ENCODE peak calls at places on chromosomes 7 and 10, in five cellular contexts. X, A, B, D and R are unnamed samples.

GRCh38 chr10:43396928-43397624 is 11.9 kb downstream of the HNRNPF start:
- DNase-seq in D (no peak), B (peak), A (peak), X (peak), R (peak)

GRCh38 chr7:47458057-47458456 is 123.9 kb downstream of the TNS3 start:
- DNase-seq in B (no peak), X (no peak), D (no peak), A (no peak), R (peak)

GRCh38 chr10:98307916-98308315 is 39.9 kb upstream of the LOXL4 start:
- DNase-seq in B (no peak), A (no peak), X (no peak), D (no peak), R (no peak)

GRCh38 chr7:30936650-30937245 is 25.1 kb downstream of the AQP1 start:
- DNase-seq in A (no peak), B (no peak), X (no peak), D (no peak), R (no peak)

GRCh38 chr7:130641497-130641896 is 27.1 kb downstream of the COPG2 start:
- DNase-seq in B (no peak), X (no peak), A (no peak), D (no peak), R (no peak)

GRCh38 chr10:125084191-125085186 is 75.9 kb downstream of the CTBP2 start:
- DNase-seq in D (no peak), B (no peak), A (no peak), X (peak), R (peak)

GRCh38 chr10:119375574-119376265 is 166.8 kb downstream of the RGS10 start:
- DNase-seq in A (no peak), X (no peak), B (no peak), D (no peak), R (no peak)

GRCh38 chr7:112495820-112496462 is 15.2 kb downstream of the LSMEM1 start:
- DNase-seq in B (peak), X (peak), A (no peak), D (no peak), R (peak)

GRCh38 chr7:112877671-112878460 is 87.7 kb upstream of the TMEM168 start:
- DNase-seq in D (no peak), B (no peak), A (no peak), X (no peak), R (no peak)

GRCh38 chr10:25745976-25746375 is 188.1 kb upstream of the MYO3A start:
- DNase-seq in X (no peak), B (no peak), A (no peak), D (no peak), R (no peak)

GRCh38 chr10:1394155-1394912 is 338.1 kb downstream of the WDR37 start:
- DNase-seq in B (no peak), A (no peak), X (no peak), D (no peak), R (no peak)

GRCh38 chr7:144134116-144134515 is 11.1 kb downstream of the OR2A14 start:
- DNase-seq in A (no peak), D (no peak), B (no peak), X (no peak), R (no peak)

GRCh38 chr7:131238260-131238940 is 89.3 kb upstream of the MKLN1 start:
- DNase-seq in X (no peak), D (no peak), A (no peak), B (peak), R (peak)

GRCh38 chr7:133705596-133705995 is 421.5 kb upstream of the LRGUK start:
- DNase-seq in B (no peak), A (no peak), D (no peak), X (peak), R (no peak)

GRCh38 chr10:107918171-107918570 is 753.7 kb upstream of the SORCS1 start:
- DNase-seq in B (no peak), X (no peak), A (no peak), D (no peak), R (no peak)

GRCh38 chr7:95047291-95047690 is 139.9 kb downstream of the PPP1R9A start:
- DNase-seq in A (no peak), B (no peak), D (no peak), X (no peak), R (no peak)

GRCh38 chr7:29516491-29516890 is 47.1 kb upstream of the PRR15 start:
- DNase-seq in B (no peak), A (no peak), D (no peak), X (no peak), R (no peak)

GRCh38 chr10:79457256-79457785 is 11.9 kb upstream of the ZCCHC24 start:
- DNase-seq in D (no peak), B (no peak), A (no peak), X (no peak), R (no peak)

GRCh38 chr7:92634924-92635519 is 44.8 kb upstream of the FAM133B start:
- DNase-seq in X (peak), D (no peak), B (peak), A (no peak), R (peak)

GRCh38 chr10:35606423-35606822 is 1.3 kb downstream of the GJD4 start:
- DNase-seq in D (no peak), B (no peak), X (no peak), A (no peak), R (no peak)

GRCh38 chr10:43073191-43073590 is 3.7 kb upstream of the RET start:
- DNase-seq in A (no peak), X (no peak), B (no peak), D (no peak), R (no peak)

GRCh38 chr7:147509052-147509480 is 1081.5 kb upstream of the C7orf33 start:
- DNase-seq in A (no peak), B (no peak), D (no peak), X (no peak), R (no peak)

GRCh38 chr10:30453764-30454527 is 20.0 kb downstream of the MAP3K8 start:
- DNase-seq in D (no peak), B (no peak), A (no peak), X (no peak), R (no peak)

GRCh38 chr10:16597656-16598055 is 76.0 kb upstream of the C1QL3 start:
- DNase-seq in A (no peak), B (peak), X (no peak), D (no peak), R (no peak)

GRCh38 chr7:158549834-158550700 is 37.6 kb downstream of the PTPRN2 start:
- DNase-seq in A (no peak), D (no peak), X (no peak), B (no peak), R (no peak)

GRCh38 chr7:125033506-125033905 is 103.9 kb upstream of the POT1 start:
- DNase-seq in B (peak), D (no peak), A (no peak), X (no peak), R (no peak)

GRCh38 chr7:21261627-21262564 is 166.0 kb upstream of the SP4 start:
- DNase-seq in B (peak), D (peak), X (peak), A (peak), R (peak)

GRCh38 chr10:31760674-31761081 is 168.0 kb downstream of the ARHGAP12 start:
- DNase-seq in X (no peak), B (no peak), A (no peak), D (no peak), R (no peak)

DNA sequence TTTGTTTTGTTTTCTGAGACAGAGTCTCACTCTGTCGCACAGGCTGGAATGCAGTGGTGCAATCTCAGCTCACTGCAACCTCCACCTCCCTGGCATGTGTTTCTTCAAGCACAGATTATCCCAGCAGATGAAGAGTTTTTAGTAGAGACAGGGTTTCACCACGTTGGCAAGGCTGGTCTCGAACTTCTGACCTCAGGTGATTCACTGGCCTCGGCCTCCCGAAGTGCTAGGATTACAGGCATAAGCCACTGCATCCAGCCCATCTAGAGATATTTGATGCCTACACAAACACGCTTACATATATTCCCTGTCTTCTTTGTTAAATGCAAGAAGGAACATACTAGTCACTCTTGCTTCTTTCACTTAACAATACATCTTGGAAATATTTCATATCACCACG is 5.9 kb upstream of the PTF1A start:
- DNase-seq in D (no peak), B (no peak), A (no peak), X (no peak), R (no peak)
- TF ChIP-seq EZH2 in D (no peak), B (no peak), A (no peak), X (no peak), R (no peak)

GRCh38 chr7:142963993-142964392 is 1.8 kb upstream of the KEL start:
- DNase-seq in D (no peak), A (no peak), B (no peak), X (no peak), R (no peak)

GRCh38 chr7:142959202-142959601 is 3.0 kb downstream of the KEL start:
- DNase-seq in B (no peak), X (no peak), A (no peak), D (no peak), R (no peak)

GRCh38 chr7:142961973-142962913 is at the start of gene KEL:
- DNase-seq in B (peak), A (no peak), X (no peak), D (no peak), R (no peak)

GRCh38 chr7:142961595-142961972 is 579 bp downstream of the KEL start:
- DNase-seq in A (no peak), B (no peak), X (no peak), D (no peak), R (no peak)

GRCh38 chr7:142960955-142961512 is 1.1 kb downstream of the KEL start:
- DNase-seq in X (peak), A (no peak), B (peak), D (no peak), R (no peak)
- TF ChIP-seq SP1 in X (no peak), A (no peak), B (no peak), D (no peak), R (no peak)

GRCh38 chr7:73647725-73648592 is 19.7 kb upstream of the VPS37D start:
- DNase-seq in B (no peak), D (no peak), X (no peak), A (peak), R (peak)
- TF ChIP-seq EZH2 in B (no peak), D (no peak), X (no peak), A (peak), R (no peak)

DNA sequence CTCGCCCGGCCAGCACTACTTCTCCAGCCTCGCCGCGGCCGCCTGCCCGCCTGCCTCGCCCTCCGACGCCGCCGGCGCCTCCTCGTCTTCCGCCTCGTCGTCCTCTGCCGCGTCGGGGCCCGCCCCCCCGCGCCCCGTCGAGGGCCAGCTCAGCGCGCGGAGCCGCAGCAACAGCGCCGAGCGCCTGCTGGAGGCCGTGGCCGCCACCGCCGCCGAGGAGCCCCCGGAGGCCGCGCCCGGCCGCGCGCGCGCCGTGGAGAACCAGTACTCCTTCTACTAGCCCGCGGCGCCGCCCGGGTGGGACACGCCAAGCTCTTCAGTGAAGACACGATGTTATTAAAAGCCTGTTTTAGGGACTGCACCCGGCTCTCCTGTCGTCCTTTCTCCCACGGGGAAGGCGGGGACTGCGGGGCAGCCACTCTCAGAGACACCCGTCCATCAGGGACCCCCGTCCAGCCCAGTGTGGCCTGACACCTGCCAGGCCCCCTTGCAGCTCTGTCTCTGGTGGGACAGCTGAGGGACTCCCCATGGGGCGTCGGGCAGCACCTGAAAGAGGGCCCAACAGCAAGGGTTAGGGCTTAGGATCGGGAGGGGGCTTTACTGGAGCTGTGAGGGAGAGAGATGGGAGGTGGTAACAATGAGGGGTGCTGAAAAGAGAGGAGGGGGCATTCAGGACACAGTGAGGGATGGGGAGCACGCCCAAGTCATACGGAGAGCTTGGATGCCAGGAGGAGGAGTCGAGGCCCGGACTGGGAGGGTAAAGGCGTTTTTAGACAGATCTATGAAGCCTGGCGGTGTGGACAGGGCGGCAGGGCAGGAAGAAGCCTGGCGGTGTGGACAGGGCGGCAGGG is 34.7 kb downstream of the SPDYE6 start:
- DNase-seq in X (no peak), A (peak), B (peak), D (no peak), R (no peak)
- TF ChIP-seq SP1 in X (no peak), A (no peak), B (no peak), D (no peak), R (no peak)